ENCODE peak calls at places on chromosomes 4 and X, in four cellular contexts. R is K562, G is GM12891, X is H1. J is an unnamed sample.

GRCh38 chrX:71621644-71622346 is 3.5 kb upstream of the CXCR3 start:
- DNase-seq in X (no peak), R (no peak), G (no peak), J (no peak)

GRCh38 chr4:17347445-17347844 is 164.4 kb downstream of the QDPR start:
- DNase-seq in G (peak; percentile 7), X (no peak), R (peak; percentile 46), J (no peak)

GRCh38 chr4:22434895-22435294 is 81.0 kb downstream of the ADGRA3 start:
- DNase-seq in R (peak; percentile 26), G (no peak), X (no peak), J (no peak)

GRCh38 chr4:131609039-131609438 is 1540.1 kb upstream of the PCDH10 start:
- DNase-seq in G (no peak), R (no peak), X (no peak), J (no peak)

GRCh38 chr4:67684839-67685531 is 16.0 kb downstream of the UBA6 start:
- DNase-seq in G (no peak), R (no peak), X (no peak), J (no peak)

GRCh38 chrX:153829799-153830631 is at the start of gene PDZD4:
- DNase-seq in G (no peak), R (no peak), X (no peak), J (no peak)

GRCh38 chrX:65203545-65203944 is 227.3 kb upstream of the ZC4H2 start:
- DNase-seq in R (no peak), X (no peak), G (no peak), J (no peak)

GRCh38 chr4:90081432-90082195 is 45.6 kb upstream of the CCSER1 start:
- DNase-seq in X (no peak), R (no peak), G (no peak), J (no peak)

GRCh38 chr4:111475001-111475400 is 670.3 kb upstream of the FAM241A start:
- DNase-seq in G (no peak), R (peak; percentile 0), X (peak; percentile 38), J (no peak)

GRCh38 chrX:47198026-47198686 is 4.5 kb downstream of the UBA1 start:
- DNase-seq in X (no peak), R (no peak), G (no peak), J (no peak)

GRCh38 chr4:33696066-33696465 is 2548.2 kb downstream of the ARAP2 start:
- DNase-seq in X (no peak), G (no peak), R (no peak), J (no peak)

GRCh38 chr4:73945140-73945539 is 36.7 kb downstream of the PF4 start:
- DNase-seq in R (no peak), G (no peak), X (no peak), J (no peak)

GRCh38 chr4:127782275-127783025 is at the start of gene HSPA4L:
- DNase-seq in G (peak; percentile 25), R (no peak), X (no peak), J (peak; percentile 34)

GRCh38 chr4:125266901-125267601 is 47.7 kb upstream of the FAT4 start:
- DNase-seq in X (no peak), G (no peak), R (no peak), J (no peak)

GRCh38 chrX:130125090-130125489 is 14.8 kb upstream of the ELF4 start:
- DNase-seq in R (peak; percentile 51), G (no peak), X (no peak), J (no peak)

GRCh38 chr4:93786149-93786548 is 42.4 kb upstream of the ATOH1 start:
- DNase-seq in G (no peak), R (no peak), X (no peak), J (no peak)

GRCh38 chr4:47839259-47839658 is 1.4 kb upstream of the CORIN start:
- DNase-seq in G (peak; percentile 23), R (no peak), X (no peak), J (no peak)

GRCh38 chrX:111581086-111581485 is 69.6 kb downstream of the SERTM2 start:
- DNase-seq in R (no peak), G (no peak), X (no peak), J (no peak)

GRCh38 chr4:7987148-7987989 is 47.7 kb upstream of the AFAP1 start:
- DNase-seq in G (peak; percentile 75), X (no peak), R (peak; percentile 73), J (peak; percentile 58)

GRCh38 chr4:42248986-42249385 is 96.5 kb upstream of the BEND4 start:
- DNase-seq in R (no peak), X (no peak), G (no peak), J (no peak)

GRCh38 chrX:118693843-118694242 is 33.6 kb upstream of the IL13RA1 start:
- DNase-seq in X (no peak), R (no peak), G (no peak), J (no peak)

GRCh38 chr4:154720618-154721267 is 23.1 kb upstream of the LRAT start:
- DNase-seq in R (no peak), X (no peak), G (no peak), J (no peak)

GRCh38 chrX:12138366-12139313 is at the start of gene FRMPD4:
- DNase-seq in R (no peak), X (no peak), G (peak; percentile 2), J (no peak)

GRCh38 chrX:44903107-44903506 is 30.1 kb downstream of the KDM6A start:
- DNase-seq in G (no peak), R (peak; percentile 71), X (no peak), J (no peak)

GRCh38 chrX:20729421-20729820 is 462.7 kb upstream of the RPS6KA3 start:
- DNase-seq in R (no peak), X (no peak), G (no peak), J (no peak)

GRCh38 chr4:128461300-128462103 is 173.9 kb upstream of the PGRMC2 start:
- DNase-seq in X (no peak), G (no peak), R (peak; percentile 72), J (no peak)

GRCh38 chr4:122218762-122219161 is 66.6 kb downstream of the BLTP1 start:
- DNase-seq in R (peak; percentile 8), X (no peak), G (no peak), J (no peak)

GRCh38 chrX:147803948-147804347 is 107.8 kb upstream of the FMR1 start:
- DNase-seq in X (no peak), G (no peak), R (peak; percentile 4), J (no peak)
- TF ChIP-seq TAF1 in X (no peak), G (no peak), R (no peak), J (no peak)

DNA sequence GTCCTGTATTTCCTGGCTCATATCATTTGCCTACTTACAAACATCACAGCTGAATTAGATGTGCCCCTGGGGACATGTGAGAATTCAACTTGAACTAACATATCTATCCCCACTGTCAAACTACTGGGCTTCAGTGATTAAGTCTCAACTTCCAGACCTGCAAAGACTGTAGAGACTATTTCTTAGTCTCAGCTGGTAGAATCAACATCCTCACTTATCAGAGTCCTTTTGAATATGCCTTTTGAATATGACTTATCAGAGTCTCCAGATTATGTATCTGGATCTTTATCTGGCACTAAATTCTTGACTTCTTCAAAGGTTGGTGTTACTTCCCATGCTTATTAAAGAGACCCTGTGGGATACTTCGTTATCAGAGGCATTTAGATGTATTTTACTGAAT is 75.4 kb downstream of the PABPC4L start:
- DNase-seq in G (no peak), R (no peak), X (no peak), J (no peak)
- TF ChIP-seq POLR2AphosphoS5 in G (no peak), R (no peak), X (no peak), J (no peak)

GRCh38 chr4:135994360-135994759 is 1537.9 kb downstream of the PCDH18 start:
- DNase-seq in G (no peak), R (no peak), X (no peak), J (no peak)
- TF ChIP-seq POLR2A in G (no peak), R (no peak), X (no peak), J (no peak)

DNA sequence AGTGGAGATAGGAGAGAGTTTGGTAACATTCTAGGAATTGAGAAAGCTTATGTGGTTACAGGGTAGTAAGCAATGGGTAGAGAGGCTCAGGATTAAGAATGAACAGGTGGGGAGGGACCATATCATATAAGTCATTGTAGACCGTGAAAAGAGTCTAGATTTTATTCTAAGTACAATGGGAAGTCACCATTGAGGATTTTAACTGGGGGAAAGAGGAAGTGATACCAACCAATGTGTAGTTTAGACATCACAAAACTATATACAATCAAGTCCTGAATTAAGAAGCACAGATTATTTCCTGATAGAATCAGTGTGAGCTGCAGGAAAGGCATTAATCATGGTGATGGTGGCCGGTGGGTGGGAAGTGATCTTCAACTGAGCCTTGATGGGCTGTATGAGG is 178.3 kb upstream of the ZIC3 start:
- DNase-seq in R (no peak), G (no peak), X (no peak), J (no peak)
- TF ChIP-seq TAF1 in R (no peak), G (no peak), X (no peak), J (no peak)

GRCh38 chr4:140947507-140947906 is 185.8 kb downstream of the RNF150 start:
- DNase-seq in X (no peak), R (no peak), G (no peak), J (no peak)
- TF ChIP-seq POLR2AphosphoS5 in X (no peak), R (no peak), G (no peak), J (no peak)

GRCh38 chr4:38663801-38664703 is at the start of gene KLF3:
- DNase-seq in G (peak; percentile 70), R (peak; percentile 92), X (no peak), J (peak; percentile 69)
- TF ChIP-seq POLR2A in G (no peak), R (no peak), X (peak; percentile 62), J (no peak)

DNA sequence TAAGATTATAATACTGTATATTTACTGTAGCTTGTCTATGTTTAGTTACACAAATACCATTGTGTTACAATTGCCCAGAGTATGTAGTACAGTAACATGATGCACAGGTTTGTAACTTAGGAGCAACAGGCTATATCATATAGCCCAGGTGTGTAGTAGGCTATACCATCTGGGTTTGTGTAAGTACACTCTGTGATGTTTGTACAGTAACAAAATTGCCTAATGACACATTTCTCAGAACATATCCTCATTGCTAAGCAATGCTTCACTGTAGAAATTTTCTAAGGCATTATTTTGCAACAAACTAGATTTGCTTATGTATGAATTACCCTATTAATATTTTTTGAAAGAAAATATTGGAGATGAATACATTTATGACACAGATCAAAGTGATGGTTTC is 1390.9 kb downstream of the C4orf33 start:
- DNase-seq in G (no peak), R (no peak), X (no peak), J (no peak)
- TF ChIP-seq TAF1 in G (no peak), R (no peak), X (no peak), J (no peak)

DNA sequence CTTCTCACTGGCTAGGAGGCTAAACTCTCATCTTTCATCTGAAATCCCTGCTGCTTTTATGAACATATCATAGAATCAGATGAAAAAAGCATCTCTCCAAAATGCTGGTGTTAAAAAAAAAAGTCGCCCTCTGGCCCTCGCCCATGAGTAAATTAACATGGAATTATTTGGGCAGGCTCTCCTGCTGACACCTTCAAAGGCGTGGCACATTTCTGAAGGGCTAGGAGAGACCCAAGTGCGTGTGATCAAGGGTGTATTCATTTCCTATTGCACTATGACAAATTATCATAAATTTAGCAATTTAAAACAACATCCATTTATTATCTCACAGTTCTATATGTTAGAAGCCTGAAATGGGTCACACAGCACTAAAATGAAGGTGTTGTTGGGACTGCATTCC is 5.1 kb downstream of the ANXA3 start:
- DNase-seq in G (no peak), R (no peak), X (no peak), J (no peak)
- TF ChIP-seq POLR2AphosphoS5 in G (no peak), R (no peak), X (no peak), J (no peak)

DNA sequence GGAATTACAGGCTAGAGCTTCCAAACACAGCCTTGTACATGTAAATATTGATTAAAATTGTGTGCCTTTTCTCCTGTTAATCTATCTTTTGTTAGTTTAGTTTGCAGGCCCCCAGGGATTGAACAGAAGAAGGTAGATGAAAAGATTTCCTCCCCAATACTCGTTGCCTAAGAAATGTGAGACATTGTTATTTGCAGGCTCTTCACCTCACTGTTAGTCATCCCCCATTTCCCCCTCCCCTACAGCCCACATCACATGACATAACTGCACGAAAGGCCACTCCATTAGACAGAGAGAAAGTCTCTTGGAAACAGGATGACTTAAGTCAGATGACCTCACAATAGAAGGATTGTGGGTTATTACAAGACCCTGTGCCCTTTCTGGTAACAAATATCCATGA is 13.3 kb upstream of the MID1 start:
- DNase-seq in X (no peak), G (no peak), R (peak; percentile 6), J (no peak)
- TF ChIP-seq POLR2A in X (no peak), G (no peak), R (no peak), J (no peak)

J was measured in GM12892.